ENCODE peak calls at places on chromosomes 1 and 21, in eight cellular contexts. One of them, this sample, is unnamed.

GRCh38 chr1:239987103-239987745 is 104.5 kb upstream of the FMN2 start:
- DNase-seq in AG04449: no peak
- DNase-seq in stimulated activated CD8-positive, alpha-beta memory T cell treated with anti-CD3 and anti-CD28 coated beads, Interleukin-7, amount 100 ng/mL, for 1 hour: no peak
- DNase-seq in transverse colon: peak; percentile 52
- DNase-seq in DMS 273 treated with DMSO at 0.1 percent for 48 hours: no peak
- DNase-seq in NCI-H1436: peak; percentile 48
- DNase-seq in small intestine: peak; percentile 27
- DNase-seq in KBM-7: peak; percentile 28
- DNase-seq in this sample: no peak

GRCh38 chr1:9473032-9473792 is 66.1 kb upstream of the SLC25A33 start:
- DNase-seq in DMS 273 treated with DMSO at 0.1 percent for 48 hours: no peak
- DNase-seq in stimulated activated CD8-positive, alpha-beta memory T cell treated with anti-CD3 and anti-CD28 coated beads, Interleukin-7, amount 100 ng/mL, for 1 hour: no peak
- DNase-seq in AG04449: peak; percentile 63
- DNase-seq in small intestine: no peak
- DNase-seq in KBM-7: no peak
- DNase-seq in NCI-H1436: no peak
- DNase-seq in transverse colon: peak; percentile 76
- DNase-seq in this sample: no peak

GRCh38 chr1:58821309-58821708 is 37.5 kb upstream of the JUN start:
- DNase-seq in DMS 273 treated with DMSO at 0.1 percent for 48 hours: no peak
- DNase-seq in small intestine: no peak
- DNase-seq in stimulated activated CD8-positive, alpha-beta memory T cell treated with anti-CD3 and anti-CD28 coated beads, Interleukin-7, amount 100 ng/mL, for 1 hour: no peak
- DNase-seq in NCI-H1436: no peak
- DNase-seq in KBM-7: no peak
- DNase-seq in transverse colon: no peak
- DNase-seq in AG04449: no peak
- DNase-seq in this sample: no peak

GRCh38 chr1:209398330-209398991 is 185.1 kb upstream of the CAMK1G start:
- DNase-seq in transverse colon: peak; percentile 10
- DNase-seq in KBM-7: no peak
- DNase-seq in stimulated activated CD8-positive, alpha-beta memory T cell treated with anti-CD3 and anti-CD28 coated beads, Interleukin-7, amount 100 ng/mL, for 1 hour: no peak
- DNase-seq in small intestine: no peak
- DNase-seq in NCI-H1436: no peak
- DNase-seq in DMS 273 treated with DMSO at 0.1 percent for 48 hours: no peak
- DNase-seq in AG04449: peak; percentile 83
- DNase-seq in this sample: no peak

GRCh38 chr1:2279210-2279639 is 51.1 kb downstream of the SKI start:
- DNase-seq in small intestine: no peak
- DNase-seq in AG04449: peak; percentile 69
- DNase-seq in DMS 273 treated with DMSO at 0.1 percent for 48 hours: no peak
- DNase-seq in transverse colon: no peak
- DNase-seq in NCI-H1436: no peak
- DNase-seq in stimulated activated CD8-positive, alpha-beta memory T cell treated with anti-CD3 and anti-CD28 coated beads, Interleukin-7, amount 100 ng/mL, for 1 hour: no peak
- DNase-seq in KBM-7: no peak
- DNase-seq in this sample: no peak

GRCh38 chr1:117826551-117827078 is 102.8 kb downstream of the GDAP2 start:
- DNase-seq in transverse colon: no peak
- DNase-seq in small intestine: no peak
- DNase-seq in AG04449: peak; percentile 67
- DNase-seq in stimulated activated CD8-positive, alpha-beta memory T cell treated with anti-CD3 and anti-CD28 coated beads, Interleukin-7, amount 100 ng/mL, for 1 hour: no peak
- DNase-seq in DMS 273 treated with DMSO at 0.1 percent for 48 hours: no peak
- DNase-seq in KBM-7: no peak
- DNase-seq in NCI-H1436: no peak
- DNase-seq in this sample: no peak

GRCh38 chr1:200896571-200897187 is 2.0 kb downstream of the INAVA start:
- DNase-seq in DMS 273 treated with DMSO at 0.1 percent for 48 hours: no peak
- DNase-seq in KBM-7: no peak
- DNase-seq in stimulated activated CD8-positive, alpha-beta memory T cell treated with anti-CD3 and anti-CD28 coated beads, Interleukin-7, amount 100 ng/mL, for 1 hour: no peak
- DNase-seq in transverse colon: peak; percentile 92
- DNase-seq in NCI-H1436: no peak
- DNase-seq in small intestine: peak; percentile 99
- DNase-seq in AG04449: no peak
- DNase-seq in this sample: no peak

GRCh38 chr1:74771913-74772515 is 39.1 kb downstream of the TYW3 start:
- DNase-seq in transverse colon: no peak
- DNase-seq in stimulated activated CD8-positive, alpha-beta memory T cell treated with anti-CD3 and anti-CD28 coated beads, Interleukin-7, amount 100 ng/mL, for 1 hour: no peak
- DNase-seq in NCI-H1436: peak; percentile 55
- DNase-seq in DMS 273 treated with DMSO at 0.1 percent for 48 hours: no peak
- DNase-seq in AG04449: peak; percentile 4
- DNase-seq in small intestine: peak; percentile 49
- DNase-seq in KBM-7: peak; percentile 61
- DNase-seq in this sample: no peak

GRCh38 chr1:198776602-198777029 is 137.8 kb downstream of the PTPRC start:
- DNase-seq in KBM-7: peak; percentile 92
- DNase-seq in AG04449: peak; percentile 85
- DNase-seq in DMS 273 treated with DMSO at 0.1 percent for 48 hours: no peak
- DNase-seq in small intestine: peak; percentile 13
- DNase-seq in transverse colon: peak; percentile 22
- DNase-seq in NCI-H1436: no peak
- DNase-seq in stimulated activated CD8-positive, alpha-beta memory T cell treated with anti-CD3 and anti-CD28 coated beads, Interleukin-7, amount 100 ng/mL, for 1 hour: no peak
- DNase-seq in this sample: no peak

GRCh38 chr1:68378296-68379084 is 71.3 kb downstream of the RPE65 start:
- DNase-seq in stimulated activated CD8-positive, alpha-beta memory T cell treated with anti-CD3 and anti-CD28 coated beads, Interleukin-7, amount 100 ng/mL, for 1 hour: no peak
- DNase-seq in small intestine: no peak
- DNase-seq in transverse colon: no peak
- DNase-seq in DMS 273 treated with DMSO at 0.1 percent for 48 hours: no peak
- DNase-seq in KBM-7: no peak
- DNase-seq in NCI-H1436: no peak
- DNase-seq in AG04449: no peak
- DNase-seq in this sample: no peak

GRCh38 chr1:100461222-100461621 is 76.7 kb upstream of the GPR88 start:
- DNase-seq in AG04449: no peak
- DNase-seq in transverse colon: no peak
- DNase-seq in DMS 273 treated with DMSO at 0.1 percent for 48 hours: no peak
- DNase-seq in NCI-H1436: no peak
- DNase-seq in stimulated activated CD8-positive, alpha-beta memory T cell treated with anti-CD3 and anti-CD28 coated beads, Interleukin-7, amount 100 ng/mL, for 1 hour: no peak
- DNase-seq in KBM-7: no peak
- DNase-seq in small intestine: peak; percentile 40
- DNase-seq in this sample: no peak

GRCh38 chr1:66253330-66253921 is 280.5 kb upstream of the SGIP1 start:
- DNase-seq in KBM-7: peak; percentile 76
- DNase-seq in NCI-H1436: peak; percentile 65
- DNase-seq in small intestine: peak; percentile 58
- DNase-seq in DMS 273 treated with DMSO at 0.1 percent for 48 hours: no peak
- DNase-seq in stimulated activated CD8-positive, alpha-beta memory T cell treated with anti-CD3 and anti-CD28 coated beads, Interleukin-7, amount 100 ng/mL, for 1 hour: no peak
- DNase-seq in transverse colon: no peak
- DNase-seq in AG04449: no peak
- DNase-seq in this sample: peak; percentile 48

GRCh38 chr1:160910351-160910750 is 25.4 kb upstream of the ITLN1 start:
- DNase-seq in DMS 273 treated with DMSO at 0.1 percent for 48 hours: no peak
- DNase-seq in KBM-7: no peak
- DNase-seq in AG04449: no peak
- DNase-seq in small intestine: no peak
- DNase-seq in stimulated activated CD8-positive, alpha-beta memory T cell treated with anti-CD3 and anti-CD28 coated beads, Interleukin-7, amount 100 ng/mL, for 1 hour: no peak
- DNase-seq in transverse colon: no peak
- DNase-seq in NCI-H1436: no peak
- DNase-seq in this sample: no peak

GRCh38 chr1:35886606-35887431 is 3.8 kb downstream of the AGO1 start:
- DNase-seq in DMS 273 treated with DMSO at 0.1 percent for 48 hours: no peak
- DNase-seq in AG04449: no peak
- DNase-seq in transverse colon: no peak
- DNase-seq in NCI-H1436: no peak
- DNase-seq in stimulated activated CD8-positive, alpha-beta memory T cell treated with anti-CD3 and anti-CD28 coated beads, Interleukin-7, amount 100 ng/mL, for 1 hour: no peak
- DNase-seq in small intestine: peak; percentile 41
- DNase-seq in KBM-7: peak; percentile 79
- DNase-seq in this sample: no peak

GRCh38 chr1:240212552-240212951 is 120.9 kb downstream of the FMN2 start:
- DNase-seq in transverse colon: no peak
- DNase-seq in NCI-H1436: no peak
- DNase-seq in DMS 273 treated with DMSO at 0.1 percent for 48 hours: no peak
- DNase-seq in small intestine: no peak
- DNase-seq in KBM-7: no peak
- DNase-seq in stimulated activated CD8-positive, alpha-beta memory T cell treated with anti-CD3 and anti-CD28 coated beads, Interleukin-7, amount 100 ng/mL, for 1 hour: no peak
- DNase-seq in AG04449: no peak
- DNase-seq in this sample: no peak

GRCh38 chr21:17146426-17146825 is 366.4 kb upstream of the CXADR start:
- DNase-seq in AG04449: no peak
- DNase-seq in stimulated activated CD8-positive, alpha-beta memory T cell treated with anti-CD3 and anti-CD28 coated beads, Interleukin-7, amount 100 ng/mL, for 1 hour: no peak
- DNase-seq in DMS 273 treated with DMSO at 0.1 percent for 48 hours: no peak
- DNase-seq in KBM-7: no peak
- DNase-seq in transverse colon: no peak
- DNase-seq in small intestine: no peak
- DNase-seq in NCI-H1436: no peak
- DNase-seq in this sample: no peak

GRCh38 chr1:9320520-9321479 is 28.1 kb downstream of the SPSB1 start:
- DNase-seq in transverse colon: no peak
- DNase-seq in NCI-H1436: no peak
- DNase-seq in DMS 273 treated with DMSO at 0.1 percent for 48 hours: no peak
- DNase-seq in stimulated activated CD8-positive, alpha-beta memory T cell treated with anti-CD3 and anti-CD28 coated beads, Interleukin-7, amount 100 ng/mL, for 1 hour: no peak
- DNase-seq in AG04449: no peak
- DNase-seq in small intestine: no peak
- DNase-seq in KBM-7: no peak
- DNase-seq in this sample: no peak

GRCh38 chr1:19124273-19124672 is 85.8 kb downstream of the UBR4 start:
- DNase-seq in DMS 273 treated with DMSO at 0.1 percent for 48 hours: no peak
- DNase-seq in NCI-H1436: no peak
- DNase-seq in KBM-7: no peak
- DNase-seq in AG04449: no peak
- DNase-seq in transverse colon: no peak
- DNase-seq in stimulated activated CD8-positive, alpha-beta memory T cell treated with anti-CD3 and anti-CD28 coated beads, Interleukin-7, amount 100 ng/mL, for 1 hour: no peak
- DNase-seq in small intestine: no peak
- DNase-seq in this sample: peak; percentile 20

GRCh38 chr1:15640667-15641066 is 23.4 kb downstream of the DDI2 start:
- DNase-seq in transverse colon: no peak
- DNase-seq in small intestine: no peak
- DNase-seq in NCI-H1436: no peak
- DNase-seq in stimulated activated CD8-positive, alpha-beta memory T cell treated with anti-CD3 and anti-CD28 coated beads, Interleukin-7, amount 100 ng/mL, for 1 hour: no peak
- DNase-seq in KBM-7: no peak
- DNase-seq in AG04449: no peak
- DNase-seq in DMS 273 treated with DMSO at 0.1 percent for 48 hours: no peak
- DNase-seq in this sample: no peak

GRCh38 chr1:92701147-92701546 is 83.8 kb downstream of the EVI5 start:
- DNase-seq in stimulated activated CD8-positive, alpha-beta memory T cell treated with anti-CD3 and anti-CD28 coated beads, Interleukin-7, amount 100 ng/mL, for 1 hour: no peak
- DNase-seq in small intestine: peak; percentile 2
- DNase-seq in NCI-H1436: no peak
- DNase-seq in transverse colon: no peak
- DNase-seq in KBM-7: no peak
- DNase-seq in DMS 273 treated with DMSO at 0.1 percent for 48 hours: no peak
- DNase-seq in AG04449: no peak
- DNase-seq in this sample: no peak

GRCh38 chr1:23718482-23718881 is 24.8 kb upstream of the ELOA start:
- DNase-seq in NCI-H1436: peak; percentile 13
- DNase-seq in DMS 273 treated with DMSO at 0.1 percent for 48 hours: peak; percentile 38
- DNase-seq in transverse colon: no peak
- DNase-seq in stimulated activated CD8-positive, alpha-beta memory T cell treated with anti-CD3 and anti-CD28 coated beads, Interleukin-7, amount 100 ng/mL, for 1 hour: no peak
- DNase-seq in KBM-7: peak; percentile 39
- DNase-seq in AG04449: no peak
- DNase-seq in small intestine: peak; percentile 24
- DNase-seq in this sample: no peak

GRCh38 chr1:2374260-2375155 is 16.8 kb downstream of the MORN1 start:
- DNase-seq in transverse colon: peak; percentile 3
- DNase-seq in NCI-H1436: no peak
- DNase-seq in DMS 273 treated with DMSO at 0.1 percent for 48 hours: no peak
- DNase-seq in small intestine: no peak
- DNase-seq in KBM-7: no peak
- DNase-seq in AG04449: no peak
- DNase-seq in stimulated activated CD8-positive, alpha-beta memory T cell treated with anti-CD3 and anti-CD28 coated beads, Interleukin-7, amount 100 ng/mL, for 1 hour: no peak
- DNase-seq in this sample: no peak

GRCh38 chr21:45365608-45366241 is 39.2 kb upstream of the COL18A1 start:
- DNase-seq in AG04449: peak; percentile 17
- DNase-seq in small intestine: no peak
- DNase-seq in KBM-7: no peak
- DNase-seq in stimulated activated CD8-positive, alpha-beta memory T cell treated with anti-CD3 and anti-CD28 coated beads, Interleukin-7, amount 100 ng/mL, for 1 hour: no peak
- DNase-seq in NCI-H1436: no peak
- DNase-seq in DMS 273 treated with DMSO at 0.1 percent for 48 hours: no peak
- DNase-seq in transverse colon: no peak
- DNase-seq in this sample: no peak

GRCh38 chr1:182626527-182626926 is 22.3 kb upstream of the RGS16 start:
- DNase-seq in DMS 273 treated with DMSO at 0.1 percent for 48 hours: no peak
- DNase-seq in transverse colon: no peak
- DNase-seq in KBM-7: no peak
- DNase-seq in stimulated activated CD8-positive, alpha-beta memory T cell treated with anti-CD3 and anti-CD28 coated beads, Interleukin-7, amount 100 ng/mL, for 1 hour: no peak
- DNase-seq in NCI-H1436: no peak
- DNase-seq in small intestine: peak; percentile 56
- DNase-seq in AG04449: no peak
- DNase-seq in this sample: no peak

GRCh38 chr1:85464497-85465098 is 361 bp downstream of the DDAH1 start:
- DNase-seq in stimulated activated CD8-positive, alpha-beta memory T cell treated with anti-CD3 and anti-CD28 coated beads, Interleukin-7, amount 100 ng/mL, for 1 hour: no peak
- DNase-seq in DMS 273 treated with DMSO at 0.1 percent for 48 hours: peak; percentile 15
- DNase-seq in KBM-7: peak; percentile 83
- DNase-seq in NCI-H1436: peak; percentile 25
- DNase-seq in transverse colon: peak; percentile 77
- DNase-seq in small intestine: peak; percentile 75
- DNase-seq in AG04449: no peak
- DNase-seq in this sample: no peak

GRCh38 chr1:45968941-45969666 is 163.3 kb downstream of the PIK3R3 start:
- DNase-seq in AG04449: no peak
- DNase-seq in transverse colon: no peak
- DNase-seq in stimulated activated CD8-positive, alpha-beta memory T cell treated with anti-CD3 and anti-CD28 coated beads, Interleukin-7, amount 100 ng/mL, for 1 hour: no peak
- DNase-seq in NCI-H1436: no peak
- DNase-seq in DMS 273 treated with DMSO at 0.1 percent for 48 hours: no peak
- DNase-seq in small intestine: peak; percentile 74
- DNase-seq in KBM-7: no peak
- DNase-seq in this sample: no peak

GRCh38 chr1:40439247-40439646 is 11.0 kb upstream of the ZFP69B start:
- DNase-seq in stimulated activated CD8-positive, alpha-beta memory T cell treated with anti-CD3 and anti-CD28 coated beads, Interleukin-7, amount 100 ng/mL, for 1 hour: no peak
- DNase-seq in DMS 273 treated with DMSO at 0.1 percent for 48 hours: no peak
- DNase-seq in small intestine: no peak
- DNase-seq in NCI-H1436: peak; percentile 9
- DNase-seq in transverse colon: no peak
- DNase-seq in AG04449: no peak
- DNase-seq in KBM-7: no peak
- DNase-seq in this sample: no peak

GRCh38 chr1:241775021-241775420 is 73.0 kb upstream of the EXO1 start:
- DNase-seq in stimulated activated CD8-positive, alpha-beta memory T cell treated with anti-CD3 and anti-CD28 coated beads, Interleukin-7, amount 100 ng/mL, for 1 hour: no peak
- DNase-seq in NCI-H1436: no peak
- DNase-seq in AG04449: no peak
- DNase-seq in transverse colon: no peak
- DNase-seq in DMS 273 treated with DMSO at 0.1 percent for 48 hours: no peak
- DNase-seq in small intestine: no peak
- DNase-seq in KBM-7: no peak
- DNase-seq in this sample: no peak

GRCh38 chr21:27681841-27682240 is 715.0 kb upstream of the ADAMTS5 start:
- DNase-seq in KBM-7: no peak
- DNase-seq in stimulated activated CD8-positive, alpha-beta memory T cell treated with anti-CD3 and anti-CD28 coated beads, Interleukin-7, amount 100 ng/mL, for 1 hour: no peak
- DNase-seq in AG04449: no peak
- DNase-seq in small intestine: no peak
- DNase-seq in NCI-H1436: no peak
- DNase-seq in transverse colon: no peak
- DNase-seq in DMS 273 treated with DMSO at 0.1 percent for 48 hours: no peak
- DNase-seq in this sample: no peak

GRCh38 chr1:62062087-62062486 is 132.6 kb upstream of the L1TD1 start:
- DNase-seq in AG04449: no peak
- DNase-seq in small intestine: no peak
- DNase-seq in DMS 273 treated with DMSO at 0.1 percent for 48 hours: no peak
- DNase-seq in transverse colon: no peak
- DNase-seq in KBM-7: no peak
- DNase-seq in NCI-H1436: no peak
- DNase-seq in stimulated activated CD8-positive, alpha-beta memory T cell treated with anti-CD3 and anti-CD28 coated beads, Interleukin-7, amount 100 ng/mL, for 1 hour: no peak
- DNase-seq in this sample: no peak

GRCh38 chr1:113142791-113143190 is 69.8 kb downstream of the LRIG2 start:
- DNase-seq in KBM-7: no peak
- DNase-seq in small intestine: no peak
- DNase-seq in stimulated activated CD8-positive, alpha-beta memory T cell treated with anti-CD3 and anti-CD28 coated beads, Interleukin-7, amount 100 ng/mL, for 1 hour: no peak
- DNase-seq in AG04449: no peak
- DNase-seq in DMS 273 treated with DMSO at 0.1 percent for 48 hours: no peak
- DNase-seq in NCI-H1436: no peak
- DNase-seq in transverse colon: no peak
- DNase-seq in this sample: no peak

GRCh38 chr1:212290608-212291007 is 5.4 kb downstream of the PPP2R5A start:
- DNase-seq in DMS 273 treated with DMSO at 0.1 percent for 48 hours: no peak
- DNase-seq in AG04449: no peak
- DNase-seq in small intestine: no peak
- DNase-seq in stimulated activated CD8-positive, alpha-beta memory T cell treated with anti-CD3 and anti-CD28 coated beads, Interleukin-7, amount 100 ng/mL, for 1 hour: no peak
- DNase-seq in KBM-7: no peak
- DNase-seq in NCI-H1436: no peak
- DNase-seq in transverse colon: no peak
- DNase-seq in this sample: no peak

GRCh38 chr1:20199410-20199809 is 13.1 kb upstream of the PLA2G2C start:
- DNase-seq in transverse colon: peak; percentile 42
- DNase-seq in stimulated activated CD8-positive, alpha-beta memory T cell treated with anti-CD3 and anti-CD28 coated beads, Interleukin-7, amount 100 ng/mL, for 1 hour: no peak
- DNase-seq in AG04449: no peak
- DNase-seq in KBM-7: no peak
- DNase-seq in NCI-H1436: no peak
- DNase-seq in small intestine: peak; percentile 19
- DNase-seq in DMS 273 treated with DMSO at 0.1 percent for 48 hours: no peak
- DNase-seq in this sample: no peak

GRCh38 chr1:111267801-111268508 is 22.7 kb upstream of the CHIA start:
- DNase-seq in small intestine: no peak
- DNase-seq in transverse colon: no peak
- DNase-seq in KBM-7: no peak
- DNase-seq in DMS 273 treated with DMSO at 0.1 percent for 48 hours: no peak
- DNase-seq in stimulated activated CD8-positive, alpha-beta memory T cell treated with anti-CD3 and anti-CD28 coated beads, Interleukin-7, amount 100 ng/mL, for 1 hour: no peak
- DNase-seq in AG04449: no peak
- DNase-seq in NCI-H1436: no peak
- DNase-seq in this sample: no peak

This sample was measured in CD4-positive, alpha-beta memory T cell.